ENCODE peak calls at places on chromosome 16, in seven cellular contexts. One of them, this sample, is unnamed.
A peak's percentile ranks its signal among the peaks of the same experiment; 100 is the strongest.

GRCh38 chr16:46427340-46428107 is 193.7 kb downstream of the SHCBP1 start:
- DNase-seq in HCT116: no peak
- DNase-seq in GM12878: no peak
- DNase-seq in SK-N-SH: no peak
- DNase-seq in K562: no peak
- DNase-seq in HepG2: no peak
- DNase-seq in H1: no peak
- DNase-seq in this sample: no peak

GRCh38 chr16:84155226-84155625 is 10.1 kb downstream of the DNAAF1 start:
- DNase-seq in HCT116: no peak
- DNase-seq in GM12878: no peak
- DNase-seq in SK-N-SH: no peak
- DNase-seq in K562: no peak
- DNase-seq in HepG2: no peak
- DNase-seq in H1: no peak
- DNase-seq in this sample: no peak

GRCh38 chr16:3960049-3960809 is 79.7 kb upstream of the CREBBP start:
- DNase-seq in HCT116: no peak
- DNase-seq in GM12878: no peak
- DNase-seq in SK-N-SH: no peak
- DNase-seq in K562: no peak
- DNase-seq in HepG2: no peak
- DNase-seq in H1: no peak
- DNase-seq in this sample: no peak

GRCh38 chr16:58128721-58129096 is 472 bp downstream of the CFAP20 start:
- DNase-seq in HCT116: no peak
- DNase-seq in GM12878: no peak
- DNase-seq in SK-N-SH: peak; percentile 70
- DNase-seq in K562: peak; percentile 71
- DNase-seq in HepG2: no peak
- DNase-seq in H1: no peak
- DNase-seq in this sample: no peak

GRCh38 chr16:89315791-89316581 is 98.5 kb downstream of the ZNF778 start:
- DNase-seq in HCT116: no peak
- DNase-seq in GM12878: peak; percentile 44
- DNase-seq in SK-N-SH: no peak
- DNase-seq in K562: no peak
- DNase-seq in HepG2: peak; percentile 29
- DNase-seq in H1: no peak
- DNase-seq in this sample: no peak

GRCh38 chr16:86756882-86757703 is 178.7 kb downstream of the FOXL1 start:
- DNase-seq in HCT116: no peak
- DNase-seq in GM12878: no peak
- DNase-seq in SK-N-SH: no peak
- DNase-seq in K562: no peak
- DNase-seq in HepG2: no peak
- DNase-seq in H1: no peak
- DNase-seq in this sample: no peak

GRCh38 chr16:29830774-29831173 is 10.5 kb downstream of the MVP start:
- DNase-seq in HCT116: no peak
- DNase-seq in GM12878: no peak
- DNase-seq in SK-N-SH: no peak
- DNase-seq in K562: no peak
- DNase-seq in HepG2: no peak
- DNase-seq in H1: no peak
- DNase-seq in this sample: no peak

GRCh38 chr16:8798174-8798527 is 512 bp downstream of the PMM2 start:
- DNase-seq in HCT116: peak; percentile 2
- DNase-seq in GM12878: no peak
- DNase-seq in SK-N-SH: peak; percentile 29
- DNase-seq in K562: peak; percentile 79
- DNase-seq in HepG2: peak; percentile 43
- DNase-seq in H1: no peak
- DNase-seq in this sample: no peak

GRCh38 chr16:54285414-54286066 is 1.0 kb downstream of the IRX3 start:
- DNase-seq in HCT116: no peak
- DNase-seq in GM12878: no peak
- DNase-seq in SK-N-SH: peak; percentile 80
- DNase-seq in K562: no peak
- DNase-seq in HepG2: peak; percentile 38
- DNase-seq in H1: no peak
- DNase-seq in this sample: peak; percentile 57

GRCh38 chr16:65975049-65975708 is 391.3 kb upstream of the CDH5 start:
- DNase-seq in HCT116: peak; percentile 16
- DNase-seq in GM12878: no peak
- DNase-seq in SK-N-SH: no peak
- DNase-seq in K562: peak; percentile 23
- DNase-seq in HepG2: no peak
- DNase-seq in H1: no peak
- DNase-seq in this sample: no peak

GRCh38 chr16:11682655-11683096 is 14.4 kb downstream of the SNN start:
- DNase-seq in HCT116: no peak
- DNase-seq in GM12878: no peak
- DNase-seq in SK-N-SH: no peak
- DNase-seq in K562: no peak
- DNase-seq in HepG2: no peak
- DNase-seq in H1: no peak
- DNase-seq in this sample: no peak

GRCh38 chr16:72558501-72558900 is 386.5 kb upstream of the PMFBP1 start:
- DNase-seq in HCT116: no peak
- DNase-seq in GM12878: no peak
- DNase-seq in SK-N-SH: no peak
- DNase-seq in K562: no peak
- DNase-seq in HepG2: no peak
- DNase-seq in H1: no peak
- DNase-seq in this sample: no peak

GRCh38 chr16:72549878-72550277 is 377.9 kb upstream of the PMFBP1 start:
- DNase-seq in HCT116: no peak
- DNase-seq in GM12878: no peak
- DNase-seq in SK-N-SH: no peak
- DNase-seq in K562: no peak
- DNase-seq in HepG2: no peak
- DNase-seq in H1: no peak
- DNase-seq in this sample: no peak

GRCh38 chr16:72552675-72553074 is 380.7 kb upstream of the PMFBP1 start:
- DNase-seq in HCT116: no peak
- DNase-seq in GM12878: no peak
- DNase-seq in SK-N-SH: no peak
- DNase-seq in K562: no peak
- DNase-seq in HepG2: no peak
- DNase-seq in H1: no peak
- DNase-seq in this sample: no peak

GRCh38 chr16:72551649-72552048 is 379.7 kb upstream of the PMFBP1 start:
- DNase-seq in HCT116: no peak
- DNase-seq in GM12878: no peak
- DNase-seq in SK-N-SH: no peak
- DNase-seq in K562: no peak
- DNase-seq in HepG2: no peak
- DNase-seq in H1: no peak
- DNase-seq in this sample: no peak

DNA sequence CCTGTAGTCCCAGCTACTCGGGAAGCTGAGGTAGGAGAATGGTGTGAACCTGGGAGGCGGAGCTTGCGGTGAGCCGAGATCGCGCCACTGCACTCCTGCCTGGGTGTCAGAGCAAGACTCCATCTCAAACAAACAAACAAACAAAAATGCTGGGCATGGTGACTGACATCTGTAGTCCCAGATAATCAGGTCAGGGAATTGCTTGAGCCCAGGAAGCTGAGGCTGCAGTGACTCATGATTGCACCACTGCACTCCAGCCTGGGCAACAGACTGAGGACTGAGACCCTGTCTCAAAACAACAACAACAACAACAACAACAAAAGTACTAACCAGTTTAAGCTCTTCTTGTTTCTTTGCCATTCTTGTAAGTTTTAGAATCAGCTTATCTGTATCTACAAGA is 383.0 kb upstream of the PMFBP1 start:
- DNase-seq in HCT116: peak; percentile 4
- DNase-seq in GM12878: no peak
- DNase-seq in SK-N-SH: no peak
- DNase-seq in K562: no peak
- DNase-seq in HepG2: no peak
- DNase-seq in H1: no peak
- DNase-seq in this sample: no peak
- TF ChIP-seq JUND in HCT116: peak; percentile 32
- TF ChIP-seq JUND in GM12878: no peak
- TF ChIP-seq JUND in SK-N-SH: no peak
- TF ChIP-seq JUND in K562: no peak
- TF ChIP-seq JUND in HepG2: no peak
- TF ChIP-seq JUND in H1: no peak
- TF ChIP-seq JUND in this sample: no peak

DNA sequence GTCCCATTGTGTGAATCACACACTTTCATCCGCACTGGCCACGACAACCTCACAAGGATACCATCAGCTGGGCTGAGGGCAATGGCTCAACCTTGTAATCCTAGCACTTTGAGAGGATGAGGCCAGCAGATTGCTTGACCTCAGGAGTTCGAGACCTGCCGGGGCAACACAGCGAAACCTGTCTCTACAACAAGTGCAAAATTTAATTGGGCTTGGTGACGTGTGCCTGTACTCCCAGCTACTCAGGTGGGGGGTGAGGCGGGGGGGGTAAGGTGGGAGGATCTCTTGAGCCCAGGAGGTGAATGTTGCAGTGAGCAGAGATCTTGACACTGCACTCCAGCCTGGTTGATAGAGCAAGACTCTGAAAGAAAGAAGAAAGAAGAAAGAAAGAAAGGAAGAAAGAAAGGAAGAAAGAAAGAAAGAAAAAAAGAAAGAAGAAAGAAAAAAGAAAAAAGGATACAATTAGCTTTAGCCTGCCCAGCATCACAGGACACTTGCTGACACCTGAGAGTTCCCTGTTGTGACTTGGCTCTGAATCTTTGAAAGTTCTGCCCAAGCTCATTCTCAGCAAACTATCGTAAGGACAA is 5.2 kb upstream of the MT1E start:
- DNase-seq in HCT116: no peak
- DNase-seq in GM12878: no peak
- DNase-seq in SK-N-SH: no peak
- DNase-seq in K562: no peak
- DNase-seq in HepG2: no peak
- DNase-seq in H1: no peak
- DNase-seq in this sample: no peak
- TF ChIP-seq JUND in HCT116: no peak
- TF ChIP-seq JUND in GM12878: no peak
- TF ChIP-seq JUND in SK-N-SH: no peak
- TF ChIP-seq JUND in K562: no peak
- TF ChIP-seq JUND in HepG2: no peak
- TF ChIP-seq JUND in H1: no peak
- TF ChIP-seq JUND in this sample: no peak

DNA sequence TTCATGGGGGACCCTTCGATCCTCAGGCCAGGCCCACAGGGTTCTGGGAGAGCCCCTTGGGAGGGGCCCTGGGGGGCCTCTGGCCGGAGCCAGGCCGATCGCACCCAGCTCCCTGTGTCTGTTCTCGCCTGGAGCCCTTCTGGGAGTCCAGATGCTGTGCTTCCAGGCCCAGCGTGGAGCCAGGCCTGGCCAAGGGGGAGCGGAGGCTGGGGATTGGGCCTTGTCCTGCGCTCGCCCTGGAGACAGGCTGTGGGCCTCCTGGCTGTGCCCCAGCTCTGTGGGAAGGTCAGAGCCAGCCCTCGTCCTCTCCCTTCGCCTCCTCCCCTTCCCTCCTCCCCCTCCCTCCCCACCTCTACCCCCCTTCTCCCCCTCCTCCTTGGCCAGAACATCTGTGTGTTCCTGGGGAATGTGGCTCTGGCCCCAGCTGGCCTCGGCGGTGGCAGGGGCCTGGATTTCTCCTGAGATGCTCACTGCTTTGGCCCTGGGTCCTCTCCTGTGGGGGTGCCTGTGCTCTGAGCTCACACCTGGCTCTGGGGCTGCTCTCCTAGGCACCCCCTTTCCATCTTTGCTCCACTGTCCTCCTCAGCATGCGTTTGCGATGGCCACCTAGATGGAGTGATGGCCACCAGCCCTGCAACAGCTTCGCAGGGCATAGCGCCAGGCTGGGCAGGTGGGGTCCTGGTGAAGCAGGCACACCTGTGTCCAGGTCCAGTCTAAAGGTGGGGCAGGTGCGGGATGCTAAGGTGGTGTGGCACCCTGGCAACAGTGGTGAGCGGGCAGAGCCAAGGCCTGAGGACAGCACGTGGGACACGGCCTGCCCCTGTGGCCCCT is 90.6 kb upstream of the CIBAR2 start:
- DNase-seq in HCT116: no peak
- DNase-seq in GM12878: no peak
- DNase-seq in SK-N-SH: peak; percentile 95
- DNase-seq in K562: no peak
- DNase-seq in HepG2: no peak
- DNase-seq in H1: no peak
- DNase-seq in this sample: no peak
- TF ChIP-seq JUND in HCT116: no peak
- TF ChIP-seq JUND in GM12878: no peak
- TF ChIP-seq JUND in SK-N-SH: no peak
- TF ChIP-seq JUND in K562: no peak
- TF ChIP-seq JUND in HepG2: no peak
- TF ChIP-seq JUND in H1: no peak
- TF ChIP-seq JUND in this sample: no peak

GRCh38 chr16:75042423-75043174 is 43.8 kb downstream of the ZNRF1 start:
- DNase-seq in HCT116: no peak
- DNase-seq in GM12878: no peak
- DNase-seq in SK-N-SH: no peak
- DNase-seq in K562: no peak
- DNase-seq in HepG2: no peak
- DNase-seq in H1: no peak
- DNase-seq in this sample: no peak

GRCh38 chr16:75043175-75043937 is 44.5 kb downstream of the ZNRF1 start:
- DNase-seq in HCT116: no peak
- DNase-seq in GM12878: peak; percentile 59
- DNase-seq in SK-N-SH: peak; percentile 44
- DNase-seq in K562: peak; percentile 63
- DNase-seq in HepG2: no peak
- DNase-seq in H1: no peak
- DNase-seq in this sample: no peak

GRCh38 chr16:75035410-75035968 is 36.7 kb downstream of the ZNRF1 start:
- DNase-seq in HCT116: no peak
- DNase-seq in GM12878: no peak
- DNase-seq in SK-N-SH: no peak
- DNase-seq in K562: no peak
- DNase-seq in HepG2: no peak
- DNase-seq in H1: no peak
- DNase-seq in this sample: no peak

GRCh38 chr16:75039941-75040340 is 41.1 kb downstream of the ZNRF1 start:
- DNase-seq in HCT116: no peak
- DNase-seq in GM12878: no peak
- DNase-seq in SK-N-SH: no peak
- DNase-seq in K562: no peak
- DNase-seq in HepG2: no peak
- DNase-seq in H1: no peak
- DNase-seq in this sample: no peak

GRCh38 chr16:75038036-75038959 is 39.5 kb downstream of the ZNRF1 start:
- DNase-seq in HCT116: no peak
- DNase-seq in GM12878: no peak
- DNase-seq in SK-N-SH: no peak
- DNase-seq in K562: peak; percentile 31
- DNase-seq in HepG2: no peak
- DNase-seq in H1: no peak
- DNase-seq in this sample: no peak
- TF ChIP-seq JUND in HCT116: no peak
- TF ChIP-seq JUND in GM12878: no peak
- TF ChIP-seq JUND in SK-N-SH: no peak
- TF ChIP-seq JUND in K562: peak; percentile 26
- TF ChIP-seq JUND in HepG2: no peak
- TF ChIP-seq JUND in H1: no peak
- TF ChIP-seq JUND in this sample: no peak

GRCh38 chr16:19164285-19164684 is 3.8 kb upstream of the SYT17 start:
- DNase-seq in HCT116: no peak
- DNase-seq in GM12878: no peak
- DNase-seq in SK-N-SH: no peak
- DNase-seq in K562: no peak
- DNase-seq in HepG2: no peak
- DNase-seq in H1: no peak
- DNase-seq in this sample: no peak
- TF ChIP-seq JUND in HCT116: no peak
- TF ChIP-seq JUND in GM12878: no peak
- TF ChIP-seq JUND in SK-N-SH: no peak
- TF ChIP-seq JUND in K562: no peak
- TF ChIP-seq JUND in HepG2: no peak
- TF ChIP-seq JUND in H1: no peak
- TF ChIP-seq JUND in this sample: no peak

This sample was measured in T47D.